ENCODE peak calls at places on chromosomes 5 and 9, in ten cellular contexts. W is transverse colon, Y is vagina, T is endothelial cell of umbilical vein, G is stomach, S is sigmoid colon, A is prostate gland, D is suprapubic skin, N is GM12891, I is HCT116. U is an unnamed sample.

GRCh38 chr9:79658926-79659325 is 87.2 kb downstream of the TLE4 start:
- DNase-seq in I (no peak), G (no peak), N (no peak), W (no peak), A (no peak), D (no peak), T (no peak), S (no peak), Y (no peak), U (no peak)

GRCh38 chr5:132020568-132021339 is 9.3 kb upstream of the ACSL6 start:
- DNase-seq in Y (no peak), A (no peak), I (no peak), G (no peak), T (no peak), S (no peak), D (peak; percentile 54), N (no peak), W (no peak), U (no peak)

GRCh38 chr9:119366909-119367690 is 2.1 kb downstream of the BRINP1 start:
- DNase-seq in N (no peak), W (no peak), S (no peak), T (no peak), A (no peak), D (no peak), I (no peak), G (no peak), Y (no peak), U (no peak)

GRCh38 chr9:84481819-84482218 is 141.3 kb upstream of the SLC28A3 start:
- DNase-seq in Y (no peak), G (no peak), N (no peak), T (no peak), I (no peak), A (no peak), S (no peak), W (no peak), D (no peak), U (no peak)

GRCh38 chr5:155485344-155485743 is 471.8 kb downstream of the KIF4B start:
- DNase-seq in I (no peak), N (no peak), S (no peak), W (no peak), A (no peak), G (no peak), Y (no peak), D (no peak), T (no peak), U (no peak)

GRCh38 chr9:130634191-130634768 is 30.1 kb upstream of the PRDM12 start:
- DNase-seq in A (no peak), G (no peak), D (no peak), Y (no peak), T (no peak), N (no peak), W (no peak), I (no peak), S (no peak), U (no peak)

GRCh38 chr5:73968729-73969128 is 342.7 kb downstream of the ARHGEF28 start:
- DNase-seq in A (no peak), I (no peak), Y (peak; percentile 54), G (no peak), T (no peak), S (no peak), D (no peak), W (no peak), N (no peak), U (no peak)

GRCh38 chr5:149735066-149735465 is 5.0 kb downstream of the PPARGC1B start:
- DNase-seq in Y (no peak), A (no peak), D (peak; percentile 62), T (peak; percentile 51), N (no peak), W (peak; percentile 46), I (no peak), S (no peak), G (no peak), U (no peak)

GRCh38 chr5:142115937-142116614 is 7.5 kb downstream of the NDFIP1 start:
- DNase-seq in D (no peak), S (no peak), T (no peak), W (no peak), N (no peak), I (no peak), A (no peak), Y (no peak), G (no peak), U (no peak)

GRCh38 chr5:149938272-149938671 is 6.3 kb downstream of the PDE6A start:
- DNase-seq in I (no peak), G (peak; percentile 40), W (peak; percentile 74), D (no peak), A (peak; percentile 56), T (peak; percentile 88), N (no peak), S (no peak), Y (no peak), U (no peak)

GRCh38 chr9:128128836-128129590 is 1.5 kb upstream of the PTGES2 start:
- DNase-seq in A (no peak), I (no peak), T (no peak), Y (no peak), S (no peak), G (no peak), D (no peak), W (no peak), N (no peak), U (no peak)

GRCh38 chr9:128124873-128125574 is 2.5 kb downstream of the PTGES2 start:
- DNase-seq in Y (no peak), S (peak; percentile 80), A (peak; percentile 54), D (no peak), W (peak; percentile 87), G (peak; percentile 82), T (peak; percentile 56), N (no peak), I (peak; percentile 46), U (no peak)

GRCh38 chr9:128125575-128126354 is 1.8 kb downstream of the PTGES2 start:
- DNase-seq in D (no peak), S (no peak), W (no peak), A (no peak), I (no peak), Y (no peak), N (no peak), G (no peak), T (no peak), U (no peak)

GRCh38 chr9:128127568-128127989 is at the start of gene PTGES2:
- DNase-seq in I (peak; percentile 68), Y (no peak), G (peak; percentile 83), A (peak; percentile 69), T (peak; percentile 81), D (no peak), S (peak; percentile 89), N (peak; percentile 71), W (peak; percentile 85), U (peak; percentile 69)

GRCh38 chr9:128127990-128128835 is 684 bp upstream of the PTGES2 start:
- DNase-seq in D (peak; percentile 93), W (peak; percentile 85), T (peak; percentile 84), S (peak; percentile 89), N (peak; percentile 73), Y (no peak), I (peak; percentile 90), G (peak; percentile 82), A (peak; percentile 74), U (peak; percentile 73)
- TF ChIP-seq POLR2A in D (no peak), W (peak; percentile 68), T (peak; percentile 32), S (peak; percentile 28), N (no peak), Y (peak; percentile 32), I (no peak), G (no peak), A (peak; percentile 69), U (no peak)

DNA sequence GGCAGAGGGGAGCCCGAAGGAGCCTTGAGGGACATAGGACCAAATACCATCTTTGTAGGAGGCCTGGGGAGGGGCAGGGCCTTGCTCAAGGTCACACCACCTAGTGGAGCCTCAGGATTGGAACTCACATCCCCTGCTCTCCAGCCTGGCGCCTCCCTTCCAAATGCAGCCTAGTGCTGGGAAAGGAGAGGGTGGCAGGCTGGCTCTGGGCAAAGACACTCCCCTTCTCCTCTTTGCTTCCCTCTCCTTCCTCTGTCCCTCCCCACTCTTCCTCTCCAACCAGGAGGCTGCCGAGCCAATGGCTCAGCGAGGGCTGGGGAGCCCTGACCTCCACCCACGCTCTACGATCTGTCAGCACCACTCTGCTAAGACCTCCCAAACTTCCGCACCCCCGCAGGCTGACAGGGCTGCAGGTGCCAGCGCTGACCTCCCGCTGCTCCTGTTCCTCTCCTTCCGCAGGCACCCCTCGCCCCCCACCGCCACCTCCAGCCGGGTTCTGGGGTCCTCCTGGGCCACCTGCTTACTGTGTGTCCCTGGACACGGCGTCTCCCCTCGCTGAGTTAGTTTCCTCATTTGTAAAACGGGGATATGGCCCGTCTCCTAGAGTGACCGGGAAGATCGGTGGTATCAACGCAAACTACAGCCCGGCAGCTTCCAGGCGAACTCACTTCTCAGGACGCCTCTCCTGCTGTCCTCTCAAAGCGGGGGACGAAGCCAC is 52.9 kb downstream of the C9orf50 start:
- DNase-seq in A (no peak), W (no peak), Y (no peak), D (no peak), I (peak; percentile 73), S (no peak), N (no peak), G (peak; percentile 40), T (peak; percentile 30), U (no peak)
- TF ChIP-seq POLR2AphosphoS5 in A (no peak), W (no peak), Y (no peak), D (no peak), I (peak; percentile 66), S (peak; percentile 29), N (no peak), G (no peak), T (no peak), U (no peak)

GRCh38 chr9:95015569-95015968 is 289.1 kb downstream of the AOPEP start:
- DNase-seq in T (no peak), Y (no peak), W (no peak), A (no peak), G (no peak), I (no peak), D (no peak), N (no peak), S (no peak), U (no peak)

GRCh38 chr9:95017661-95018060 is 291.2 kb downstream of the AOPEP start:
- DNase-seq in N (no peak), S (no peak), G (no peak), W (no peak), I (no peak), D (no peak), Y (no peak), T (no peak), A (no peak), U (no peak)

GRCh38 chr9:95021166-95021886 is 294.8 kb downstream of the AOPEP start:
- DNase-seq in Y (no peak), S (no peak), A (no peak), G (no peak), D (no peak), N (no peak), I (no peak), T (no peak), W (no peak), U (no peak)

GRCh38 chr9:95017062-95017461 is 290.6 kb downstream of the AOPEP start:
- DNase-seq in G (no peak), T (no peak), D (no peak), W (no peak), Y (no peak), I (no peak), S (no peak), N (no peak), A (no peak), U (no peak)

GRCh38 chr9:95018099-95018927 is 291.8 kb downstream of the AOPEP start:
- DNase-seq in W (no peak), T (peak; percentile 81), G (no peak), S (peak; percentile 72), D (no peak), A (peak; percentile 55), I (peak; percentile 32), Y (no peak), N (no peak), U (no peak)
- TF ChIP-seq POLR2A in W (no peak), T (no peak), G (no peak), S (no peak), D (no peak), A (no peak), I (no peak), Y (no peak), N (no peak), U (no peak)

GRCh38 chr9:128821584-128822406 is 3.5 kb downstream of the ENDOG start:
- DNase-seq in I (no peak), G (no peak), Y (no peak), N (no peak), W (no peak), A (no peak), D (no peak), T (no peak), S (no peak), U (no peak)
- TF ChIP-seq POLR2AphosphoS5 in I (no peak), G (no peak), Y (no peak), N (no peak), W (no peak), A (no peak), D (no peak), T (no peak), S (no peak), U (no peak)